ENCODE peak calls at places on chromosomes 2 and 18, in four cellular contexts. S is NCI-H2081; K is osteocyte; L is stimulated activated CD4-positive, alpha-beta T cell treated with anti-CD3 and anti-CD28 coated beads, Interleukin-4, amount 100 ng/mL, for 24 hours. Z is an unnamed sample.

GRCh38 chr2:96874099-96874831 is 4.4 kb upstream of the SEMA4C start:
- DNase-seq in S (no peak), L (no peak), K (no peak), Z (no peak)

GRCh38 chr2:127431408-127432023 is 13.3 kb downstream of the PROC start:
- DNase-seq in S (no peak), L (no peak), K (peak), Z (no peak)

GRCh38 chr2:15278296-15278695 is 282.8 kb downstream of the NBAS start:
- DNase-seq in S (no peak), L (no peak), K (no peak), Z (no peak)

GRCh38 chr2:111698743-111699554 is 185.0 kb downstream of the ANAPC1 start:
- DNase-seq in S (peak), K (peak), L (peak), Z (peak)

GRCh38 chr2:42171396-42171971 is 2.3 kb downstream of the EML4 start:
- DNase-seq in S (no peak), K (no peak), L (peak), Z (no peak)

GRCh38 chr2:165067958-165068612 is 112.8 kb upstream of the SLC38A11 start:
- DNase-seq in S (peak), K (no peak), L (no peak), Z (peak)

GRCh38 chr2:129441610-129442009 is 537.9 kb upstream of the RAB6C start:
- DNase-seq in K (no peak), S (no peak), L (no peak), Z (no peak)

GRCh38 chr2:57296795-57297517 is 749.6 kb upstream of the VRK2 start:
- DNase-seq in S (no peak), K (no peak), L (no peak), Z (no peak)

GRCh38 chr18:12403601-12404506 is 3.9 kb upstream of the PRELID3A start:
- DNase-seq in L (no peak), K (no peak), S (no peak), Z (no peak)

GRCh38 chr2:174117951-174118930 is 130.1 kb downstream of the OLA1 start:
- DNase-seq in S (no peak), K (no peak), L (no peak), Z (peak)

GRCh38 chr2:594297-594949 is 82.8 kb downstream of the TMEM18 start:
- DNase-seq in K (no peak), L (no peak), S (no peak), Z (no peak)

GRCh38 chr2:230990899-230991150 is 5.1 kb upstream of the SPATA3 start:
- DNase-seq in K (no peak), S (no peak), L (no peak), Z (no peak)

GRCh38 chr2:9412756-9413155 is 10.6 kb downstream of the ITGB1BP1 start:
- DNase-seq in K (no peak), S (no peak), L (no peak), Z (no peak)

GRCh38 chr18:42392416-42392815 is 437.4 kb downstream of the PIK3C3 start:
- DNase-seq in S (no peak), L (no peak), K (no peak), Z (peak)

GRCh38 chr2:74228772-74229171 is 30.4 kb downstream of the MTHFD2 start:
- DNase-seq in S (no peak), K (no peak), L (no peak), Z (no peak)

GRCh38 chr2:43462866-43463641 is 132.8 kb downstream of the THADA start:
- DNase-seq in L (no peak), S (peak), K (no peak), Z (peak)

GRCh38 chr2:166104084-166104483 is 23.7 kb downstream of the SCN1A start:
- DNase-seq in L (no peak), K (no peak), S (no peak), Z (no peak)

Z was measured in NCI-H2171.